ENCODE peak calls at places on chromosome 12, in seven cellular contexts. O is adrenal gland; C is KG1; J is activated naive CD4-positive, alpha-beta T cell treated with anti-CD3 and anti-CD28 coated beads, Interleukin-2, amount 10 ng/mL, durations not matched to agents 7 days and 5 days; W is astrocyte of the spinal cord; H is activated CD8-positive, alpha-beta T cell treated with anti-CD3 and anti-CD28 coated beads, Interleukin-2, amount 10 ng/mL, durations not matched to agents 7 days and 5 days; A is AG09309. U is an unnamed sample.

GRCh38 chr12:104303538-104304151 is at the start of gene EID3:
- DNase-seq in H (peak), C (no peak), A (no peak), O (peak), J (peak), W (peak), U (peak)

GRCh38 chr12:44377443-44378160 is 498.5 kb downstream of the NELL2 start:
- DNase-seq in W (no peak), C (no peak), A (no peak), O (no peak), H (no peak), J (no peak), U (no peak)

GRCh38 chr12:113145720-113146551 is 3.6 kb upstream of the CFAP73 start:
- DNase-seq in W (no peak), C (no peak), A (peak), J (no peak), O (no peak), H (no peak), U (no peak)

GRCh38 chr12:56713345-56713744 is 11.8 kb downstream of the NACA start:
- DNase-seq in O (no peak), J (no peak), A (no peak), C (no peak), H (no peak), W (no peak), U (no peak)

GRCh38 chr12:28294300-28294699 is 104.0 kb downstream of the CCDC91 start:
- DNase-seq in C (no peak), W (no peak), A (no peak), J (no peak), O (no peak), H (no peak), U (no peak)

GRCh38 chr12:94025730-94026129 is 122.6 kb upstream of the PLXNC1 start:
- DNase-seq in O (no peak), C (no peak), H (no peak), W (no peak), A (no peak), J (no peak), U (no peak)

GRCh38 chr12:57196439-57196838 is 20.2 kb upstream of the NXPH4 start:
- DNase-seq in O (no peak), H (no peak), W (no peak), A (no peak), J (no peak), C (no peak), U (no peak)

GRCh38 chr12:19131020-19131431 is 1.5 kb downstream of the PLEKHA5 start:
- DNase-seq in J (no peak), O (peak), A (no peak), H (no peak), C (no peak), W (peak), U (no peak)

GRCh38 chr12:34303091-34303870 is 281.0 kb downstream of the ALG10 start:
- DNase-seq in C (no peak), H (no peak), O (no peak), W (no peak), A (no peak), J (no peak), U (no peak)

GRCh38 chr12:69555461-69555860 is 29.8 kb upstream of the CCT2 start:
- DNase-seq in A (peak), J (no peak), O (no peak), C (no peak), H (no peak), W (peak), U (no peak)

GRCh38 chr12:50618864-50619609 is 114.3 kb downstream of the DIP2B start:
- DNase-seq in J (no peak), O (no peak), A (no peak), H (no peak), W (peak), C (no peak), U (no peak)

GRCh38 chr12:100672075-100672592 is 98.7 kb downstream of the GAS2L3 start:
- DNase-seq in O (no peak), J (peak), W (no peak), H (peak), C (peak), A (no peak), U (peak)

GRCh38 chr12:71503579-71504470 is 64.2 kb downstream of the LGR5 start:
- DNase-seq in A (no peak), C (peak), H (no peak), J (peak), W (no peak), O (no peak), U (peak)

GRCh38 chr12:52132754-52133161 is 53.3 kb downstream of the SMIM41 start:
- DNase-seq in H (no peak), C (no peak), O (no peak), W (no peak), A (peak), J (no peak), U (no peak)

GRCh38 chr12:119479121-119479561 is 114.4 kb upstream of the TMEM233 start:
- DNase-seq in W (no peak), C (no peak), O (no peak), J (no peak), H (no peak), A (no peak), U (no peak)

GRCh38 chr12:116432321-116432750 is 126.8 kb upstream of the MAP1LC3B2 start:
- DNase-seq in J (no peak), W (no peak), A (no peak), C (no peak), O (no peak), H (no peak), U (no peak)

GRCh38 chr12:75747572-75747995 is 236.2 kb upstream of the KRR1 start:
- DNase-seq in C (no peak), H (no peak), W (peak), O (no peak), A (peak), J (no peak), U (no peak)

GRCh38 chr12:22631863-22632463 is 7.0 kb downstream of the ETNK1 start:
- DNase-seq in H (no peak), C (peak), W (peak), O (no peak), J (no peak), A (no peak), U (no peak)

GRCh38 chr12:94534761-94535613 is 75.3 kb upstream of the CEP83 start:
- DNase-seq in J (no peak), O (no peak), W (no peak), C (no peak), H (peak), A (no peak), U (no peak)

GRCh38 chr12:26734510-26735248 is 98.3 kb downstream of the ITPR2 start:
- DNase-seq in W (no peak), C (no peak), J (no peak), H (no peak), A (no peak), O (no peak), U (no peak)

U was measured in activated CD4-positive, alpha-beta T cell treated with anti-CD3 and anti-CD28 coated beads, Interleukin-2, amount 10 ng/mL, durations not matched to agents 7 days and 5 days.